ENCODE peak calls at places on chromosomes 5 and 9, in six cellular contexts. H is K562, O is A549, F is HepG2, D is NB4, K is GM12878. S is an unnamed sample.

GRCh38 chr5:151020304-151021031 is at the start of gene GPX3:
- DNase-seq in H (no peak), O (peak; percentile 77), F (peak; percentile 92), D (peak; percentile 85), K (no peak), S (peak; percentile 69)

GRCh38 chr9:71990466-71990865 is 69.9 kb downstream of the C9orf57 start:
- DNase-seq in H (no peak), O (no peak), F (no peak), D (peak; percentile 69), K (no peak), S (no peak)

GRCh38 chr9:127698985-127699670 is 7.7 kb upstream of the CFAP157 start:
- DNase-seq in H (peak; percentile 100), O (peak; percentile 98), F (no peak), D (no peak), K (peak; percentile 73), S (peak; percentile 97)

GRCh38 chr5:152956943-152957613 is 533.4 kb upstream of the GRIA1 start:
- DNase-seq in H (no peak), O (no peak), F (no peak), D (no peak), K (no peak), S (no peak)

GRCh38 chr5:33890147-33890546 is 1.6 kb downstream of the ADAMTS12 start:
- DNase-seq in H (no peak), O (no peak), F (peak; percentile 4), D (no peak), K (no peak), S (no peak)

GRCh38 chr5:126858441-126858840 is 81.5 kb downstream of the LMNB1 start:
- DNase-seq in H (no peak), O (no peak), F (no peak), D (no peak), K (no peak), S (no peak)

GRCh38 chr9:4489919-4490704 is at the start of gene SLC1A1:
- DNase-seq in H (no peak), O (peak; percentile 60), F (no peak), D (peak; percentile 69), K (peak; percentile 55), S (peak; percentile 69)

GRCh38 chr5:110865400-110866094 is 126.7 kb downstream of the SLC25A46 start:
- DNase-seq in H (peak; percentile 29), O (peak; percentile 7), F (peak; percentile 28), D (peak; percentile 36), K (no peak), S (peak; percentile 7)

GRCh38 chr5:67561145-67561932 is 364.7 kb upstream of the CD180 start:
- DNase-seq in H (no peak), O (no peak), F (no peak), D (no peak), K (no peak), S (no peak)

GRCh38 chr9:133115604-133116345 is 5.3 kb downstream of the RALGDS start:
- DNase-seq in H (no peak), O (no peak), F (no peak), D (no peak), K (peak; percentile 79), S (no peak)

GRCh38 chr5:150513375-150514309 is 5.7 kb downstream of the NDST1 start:
- DNase-seq in H (peak; percentile 65), O (no peak), F (no peak), D (peak; percentile 34), K (no peak), S (no peak)

GRCh38 chr5:150372626-150373025 is 15.1 kb downstream of the TCOF1 start:
- DNase-seq in H (no peak), O (no peak), F (no peak), D (peak; percentile 38), K (no peak), S (no peak)

GRCh38 chr5:142342128-142342981 is 17.5 kb upstream of the SPRY4 start:
- DNase-seq in H (no peak), O (no peak), F (peak; percentile 82), D (no peak), K (no peak), S (no peak)

GRCh38 chr9:14346301-14346721 is 32.4 kb upstream of the NFIB start:
- DNase-seq in H (no peak), O (no peak), F (no peak), D (no peak), K (no peak), S (no peak)

GRCh38 chr5:160507181-160507811 is 85.6 kb downstream of the PTTG1 start:
- DNase-seq in H (no peak), O (peak; percentile 10), F (no peak), D (peak; percentile 15), K (no peak), S (no peak)

GRCh38 chr9:982660-983240 is 6.3 kb downstream of the DMRT3 start:
- DNase-seq in H (no peak), O (no peak), F (no peak), D (peak; percentile 59), K (no peak), S (no peak)

GRCh38 chr9:978117-978830 is 1.8 kb downstream of the DMRT3 start:
- DNase-seq in H (no peak), O (no peak), F (no peak), D (no peak), K (no peak), S (no peak)

GRCh38 chr9:980621-981020 is 4.2 kb downstream of the DMRT3 start:
- DNase-seq in H (no peak), O (no peak), F (no peak), D (no peak), K (no peak), S (no peak)

GRCh38 chr9:979983-980382 is 3.5 kb downstream of the DMRT3 start:
- DNase-seq in H (no peak), O (no peak), F (no peak), D (no peak), K (no peak), S (no peak)

GRCh38 chr9:981491-981898 is 5.0 kb downstream of the DMRT3 start:
- DNase-seq in H (no peak), O (no peak), F (no peak), D (no peak), K (no peak), S (no peak)
- TF ChIP-seq MYC in H (no peak), O (no peak), F (no peak), D (no peak), K (no peak), S (no peak)

GRCh38 chr5:485943-486491 is 38.2 kb downstream of the SLC9A3 start:
- DNase-seq in H (peak; percentile 53), O (no peak), F (no peak), D (peak; percentile 88), K (no peak), S (no peak)
- TF ChIP-seq MYC in H (no peak), O (no peak), F (no peak), D (peak; percentile 81), K (no peak), S (no peak)

DNA sequence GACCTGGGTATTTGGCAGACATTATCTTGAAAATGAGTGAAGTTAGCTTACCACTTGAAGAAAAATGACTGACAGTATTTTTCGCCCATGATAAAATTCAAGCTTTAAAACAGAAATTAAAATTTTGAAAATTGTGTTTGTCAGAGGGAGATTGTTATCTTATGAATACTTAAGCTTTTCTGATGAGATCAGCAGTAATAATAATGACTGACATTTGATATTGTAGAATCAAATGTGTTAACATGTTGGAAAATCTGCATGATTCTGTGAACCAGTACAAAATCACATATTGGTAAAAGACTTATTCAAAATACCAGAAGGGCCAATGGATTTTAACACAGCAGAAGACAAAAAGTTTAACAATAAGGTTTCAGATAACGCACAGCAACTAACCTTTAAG is 94.0 kb downstream of the MSX2 start:
- DNase-seq in H (no peak), O (no peak), F (no peak), D (no peak), K (no peak), S (no peak)
- TF ChIP-seq MYC in H (no peak), O (no peak), F (no peak), D (no peak), K (no peak), S (no peak)

GRCh38 chr5:180423133-180423532 is 70.0 kb upstream of the GFPT2 start:
- DNase-seq in H (no peak), O (no peak), F (no peak), D (no peak), K (no peak), S (no peak)
- TF ChIP-seq MYC in H (no peak), O (no peak), F (no peak), D (no peak), K (no peak), S (no peak)

GRCh38 chr9:97933573-97933972 is 4.4 kb downstream of the HEMGN start:
- DNase-seq in H (no peak), O (no peak), F (no peak), D (no peak), K (no peak), S (no peak)

GRCh38 chr9:97930972-97931371 is 7.0 kb downstream of the HEMGN start:
- DNase-seq in H (no peak), O (no peak), F (no peak), D (no peak), K (no peak), S (no peak)

GRCh38 chr9:97935291-97935690 is 2.7 kb downstream of the HEMGN start:
- DNase-seq in H (no peak), O (no peak), F (no peak), D (no peak), K (no peak), S (no peak)

GRCh38 chr9:97938081-97938644 is at the start of gene HEMGN:
- DNase-seq in H (no peak), O (no peak), F (no peak), D (no peak), K (peak; percentile 28), S (no peak)

DNA sequence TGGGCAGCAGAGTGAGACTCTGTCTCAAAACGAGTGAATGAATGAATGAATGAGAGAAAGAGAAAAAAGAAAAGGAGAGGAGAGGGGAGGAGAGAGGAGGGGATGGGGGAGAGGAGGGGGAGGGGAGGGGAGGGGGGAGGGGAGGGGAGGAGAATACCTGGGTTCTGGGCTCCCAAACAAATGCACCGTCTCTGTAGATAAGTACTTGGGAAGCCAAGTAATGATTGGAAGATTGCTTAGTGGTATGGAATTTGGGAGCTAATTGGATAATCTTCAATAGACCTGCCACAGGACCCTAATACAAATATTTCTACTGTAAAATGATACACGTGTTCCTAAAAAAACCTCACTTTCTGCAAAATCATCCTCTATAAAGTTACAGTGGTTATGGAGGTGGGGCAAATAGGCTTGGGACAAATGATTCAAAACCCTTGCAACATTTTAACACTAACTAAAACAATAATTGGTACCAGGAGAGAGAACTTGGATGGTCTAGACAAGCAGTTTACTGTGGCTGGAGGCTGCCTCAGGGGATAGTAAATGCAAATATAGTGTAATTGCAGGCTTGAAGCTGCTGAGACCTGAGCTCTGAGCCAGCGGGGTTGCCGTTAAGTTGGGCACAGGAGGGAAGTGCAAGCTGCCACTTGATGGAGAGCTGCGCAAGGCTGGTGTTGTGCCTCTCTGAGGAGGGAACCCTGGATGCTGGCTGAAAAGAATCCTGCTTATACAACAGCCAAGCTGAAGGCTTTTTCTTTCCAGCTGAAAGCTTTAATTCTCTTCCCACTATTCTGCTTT is 3.5 kb downstream of the HEMGN start:
- DNase-seq in H (no peak), O (no peak), F (no peak), D (peak; percentile 40), K (no peak), S (no peak)
- TF ChIP-seq MYC in H (no peak), O (no peak), F (no peak), D (no peak), K (no peak), S (no peak)

GRCh38 chr5:122942164-122942914 is 94.2 kb downstream of the PPIC start:
- DNase-seq in H (no peak), O (no peak), F (no peak), D (no peak), K (no peak), S (peak; percentile 64)
- TF ChIP-seq MYC in H (no peak), O (no peak), F (no peak), D (no peak), K (no peak), S (no peak)